ENCODE peak calls at places on chromosomes 4 and X, in six cellular contexts. K is sigmoid colon, H is SK-N-SH, U is stomach, V is transverse colon, C is tibial nerve. Z is an unnamed sample.

GRCh38 chrX:130994671-130995070 is 63.5 kb upstream of the ARHGAP36 start:
- DNase-seq in K (no peak), H (peak; percentile 30), U (no peak), V (no peak), C (no peak), Z (no peak)

GRCh38 chr4:11042760-11043159 is 358.2 kb upstream of the CLNK start:
- DNase-seq in K (no peak), H (no peak), U (no peak), V (no peak), C (no peak), Z (no peak)

GRCh38 chr4:105061136-105061696 is 85.5 kb upstream of the TET2 start:
- DNase-seq in K (no peak), H (no peak), U (no peak), V (peak; percentile 19), C (no peak), Z (no peak)

GRCh38 chr4:37446016-37446415 is 201.5 kb downstream of the NWD2 start:
- DNase-seq in K (no peak), H (no peak), U (no peak), V (no peak), C (no peak), Z (no peak)

GRCh38 chrX:27917713-27918500 is 63.3 kb downstream of the DCAF8L1 start:
- DNase-seq in K (no peak), H (no peak), U (no peak), V (no peak), C (no peak), Z (no peak)

GRCh38 chrX:10106801-10107200 is 50.0 kb upstream of the CLCN4 start:
- DNase-seq in K (no peak), H (no peak), U (no peak), V (peak; percentile 46), C (no peak), Z (no peak)

GRCh38 chr4:36043901-36044300 is 200.4 kb downstream of the ARAP2 start:
- DNase-seq in K (no peak), H (no peak), U (no peak), V (no peak), C (no peak), Z (no peak)

GRCh38 chr4:29304595-29304994 is 1415.6 kb upstream of the PCDH7 start:
- DNase-seq in K (no peak), H (no peak), U (no peak), V (no peak), C (no peak), Z (no peak)

GRCh38 chr4:39458505-39459300 is at the start of the genes LIAS and RPL9:
- DNase-seq in K (peak; percentile 99), H (peak; percentile 94), U (peak; percentile 98), V (peak; percentile 97), C (peak; percentile 96), Z (peak; percentile 98)

GRCh38 chrX:154990496-154990895 is 32.0 kb downstream of the F8 start:
- DNase-seq in K (no peak), H (no peak), U (no peak), V (no peak), C (no peak), Z (no peak)

GRCh38 chr4:76607266-76607799 is 172.3 kb downstream of the SHROOM3 start:
- DNase-seq in K (no peak), H (no peak), U (no peak), V (no peak), C (no peak), Z (no peak)

GRCh38 chrX:13023526-13024469 is 20.6 kb downstream of the FAM9C start:
- DNase-seq in K (no peak), H (no peak), U (no peak), V (no peak), C (no peak), Z (no peak)

GRCh38 chr4:8702516-8703400 is 110.2 kb downstream of the CPZ start:
- DNase-seq in K (peak; percentile 59), H (no peak), U (peak; percentile 14), V (no peak), C (no peak), Z (no peak)

GRCh38 chr4:182492456-182492855 is 249.3 kb downstream of the TENM3 start:
- DNase-seq in K (no peak), H (no peak), U (no peak), V (no peak), C (no peak), Z (no peak)

GRCh38 chrX:110222497-110223257 is 95.2 kb downstream of the AMMECR1 start:
- DNase-seq in K (no peak), H (peak; percentile 17), U (no peak), V (no peak), C (no peak), Z (no peak)

GRCh38 chr4:158998624-158999023 is 104.3 kb upstream of the RAPGEF2 start:
- DNase-seq in K (no peak), H (no peak), U (no peak), V (peak; percentile 66), C (no peak), Z (no peak)

GRCh38 chr4:14539246-14539645 is 463.0 kb upstream of the CPEB2 start:
- DNase-seq in K (no peak), H (no peak), U (no peak), V (no peak), C (no peak), Z (no peak)

GRCh38 chr4:150212927-150213326 is 134.7 kb downstream of the DCLK2 start:
- DNase-seq in K (no peak), H (no peak), U (no peak), V (no peak), C (no peak), Z (no peak)

GRCh38 chr4:94126669-94127068 is 81.0 kb upstream of the SMARCAD1 start:
- DNase-seq in K (no peak), H (peak; percentile 40), U (no peak), V (no peak), C (no peak), Z (no peak)

GRCh38 chr4:41326776-41327175 is 70.0 kb downstream of the UCHL1 start:
- DNase-seq in K (no peak), H (no peak), U (no peak), V (no peak), C (no peak), Z (no peak)

GRCh38 chr4:25826074-25826752 is 36.6 kb downstream of the SEL1L3 start:
- DNase-seq in K (no peak), H (no peak), U (no peak), V (no peak), C (no peak), Z (no peak)

GRCh38 chrX:44503550-44503949 is 39.1 kb downstream of the FUNDC1 start:
- DNase-seq in K (no peak), H (no peak), U (no peak), V (peak; percentile 17), C (no peak), Z (no peak)

GRCh38 chr4:149910604-149911367 is 95.1 kb upstream of the IQCM start:
- DNase-seq in K (no peak), H (no peak), U (no peak), V (peak; percentile 21), C (no peak), Z (no peak)

GRCh38 chrX:41556958-41557357 is 109.8 kb downstream of the NYX start:
- DNase-seq in K (no peak), H (no peak), U (no peak), V (no peak), C (no peak), Z (no peak)

GRCh38 chrX:51420610-51421009 is 75.8 kb downstream of the NUDT11 start:
- DNase-seq in K (no peak), H (peak; percentile 40), U (no peak), V (no peak), C (no peak), Z (no peak)

GRCh38 chr4:47774078-47774477 is 63.8 kb downstream of the CORIN start:
- DNase-seq in K (no peak), H (no peak), U (no peak), V (no peak), C (no peak), Z (no peak)

GRCh38 chr4:113101669-113102068 is 52.2 kb downstream of the ANK2 start:
- DNase-seq in K (no peak), H (no peak), U (no peak), V (no peak), C (no peak), Z (no peak)

GRCh38 chr4:10006604-10007435 is 14.5 kb downstream of the SLC2A9 start:
- DNase-seq in K (no peak), H (no peak), U (peak; percentile 77), V (peak; percentile 82), C (no peak), Z (no peak)
- TF ChIP-seq EP300 in K (no peak), H (no peak), U (no peak), V (no peak), C (no peak), Z (no peak)

GRCh38 chrX:47273011-47273730 is 40.4 kb downstream of the USP11 start:
- DNase-seq in K (no peak), H (no peak), U (no peak), V (no peak), C (no peak), Z (no peak)
- H3K9me3 ChIP-seq in K (no peaks in the 10 kb centered on the region), H (no peaks in the 10 kb centered on the region), U (no peaks in the 10 kb centered on the region), V (no peaks in the 10 kb centered on the region), C (no peaks in the 10 kb centered on the region), Z (no peaks in the 10 kb centered on the region)

GRCh38 chr4:67198757-67199156 is 346.5 kb downstream of the CENPC start:
- DNase-seq in K (no peak), H (no peak), U (no peak), V (no peak), C (no peak), Z (no peak)
- TF ChIP-seq CTCF in K (no peak), H (peak; percentile 46), U (no peak), V (no peak), C (no peak), Z (no peak)

GRCh38 chr4:2377241-2377640 is 41.2 kb downstream of the ZFYVE28 start:
- DNase-seq in K (no peak), H (no peak), U (no peak), V (no peak), C (no peak), Z (no peak)
- TF ChIP-seq EP300 in K (no peak), H (no peak), U (no peak), V (no peak), C (no peak), Z (no peak)

DNA sequence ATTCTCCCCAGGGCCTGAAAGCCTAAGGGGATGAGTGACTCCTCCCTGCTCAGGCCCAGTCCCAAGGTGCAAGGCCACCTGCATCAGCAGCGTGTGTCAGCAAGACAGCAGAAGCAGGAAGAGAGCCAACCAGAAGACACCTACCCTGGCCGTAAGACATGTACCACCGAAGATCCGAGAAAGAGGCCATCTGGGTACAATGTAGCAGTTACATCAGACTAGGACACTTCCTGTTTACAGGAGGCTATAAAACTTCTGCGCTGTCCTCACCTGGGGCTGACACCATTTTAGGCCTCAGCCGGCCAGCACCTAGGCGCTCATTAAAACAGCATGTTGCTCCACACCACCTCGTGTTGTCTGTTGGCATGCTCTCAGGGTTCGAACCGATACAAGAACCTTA is 19.1 kb upstream of the HERC6 start:
- DNase-seq in K (no peak), H (no peak), U (no peak), V (no peak), C (no peak), Z (no peak)
- H3K9me3 ChIP-seq in K (no peaks in the 10 kb centered on the region), H (no peaks in the 10 kb centered on the region), U (no peaks in the 10 kb centered on the region), V (no peaks in the 10 kb centered on the region), C (no peaks in the 10 kb centered on the region), Z (no peaks in the 10 kb centered on the region)